ENCODE peak calls at places on chromosomes 5 and 9, in nine cellular contexts. R is fibroblast of villous mesenchyme; E is mucosa of gallbladder; K is neural crest cell; Z is GM06990; H is H4; S is body of pancreas; J is activated CD8-positive, alpha-beta T cell treated with anti-CD3 and anti-CD28 coated beads, Interleukin-2, amount 10 ng/mL, durations not matched to agents 7 days and 5 days; Y is effector memory CD8-positive, alpha-beta T cell. I is an unnamed sample.

GRCh38 chr9:124381073-124381945 is 33.9 kb downstream of the PSMB7 start:
- DNase-seq in Y (no peak), H (no peak), Z (no peak), K (no peak), J (no peak), R (peak), S (no peak), E (no peak), I (no peak)

GRCh38 chr5:169116961-169117461 is 183.9 kb downstream of the SLIT3 start:
- DNase-seq in S (no peak), Z (no peak), H (no peak), K (no peak), R (no peak), Y (no peak), E (no peak), J (no peak), I (no peak)

GRCh38 chr5:79843450-79844388 is 147.3 kb downstream of the MTX3 start:
- DNase-seq in K (no peak), S (no peak), E (no peak), Y (no peak), Z (no peak), H (no peak), R (no peak), J (no peak), I (no peak)

GRCh38 chr5:122286547-122286946 is 25.5 kb upstream of the SNCAIP start:
- DNase-seq in S (no peak), K (no peak), E (no peak), H (no peak), R (no peak), Y (no peak), J (no peak), Z (no peak), I (no peak)

GRCh38 chr9:89431930-89432725 is 65.8 kb downstream of the SEMA4D start:
- DNase-seq in Y (no peak), E (no peak), Z (no peak), H (no peak), K (no peak), S (no peak), R (no peak), J (no peak), I (no peak)

GRCh38 chr5:42840279-42840678 is 28.6 kb upstream of the SELENOP start:
- DNase-seq in R (peak), Z (no peak), H (peak), S (peak), J (no peak), E (peak), Y (no peak), K (no peak), I (peak)

GRCh38 chr9:34123682-34124081 is 2.8 kb downstream of the DCAF12 start:
- DNase-seq in Y (no peak), R (no peak), H (no peak), E (peak), Z (peak), J (peak), S (no peak), K (no peak), I (peak)

GRCh38 chr5:133071983-133072531 is 20.2 kb downstream of the HSPA4 start:
- DNase-seq in Z (no peak), Y (no peak), R (no peak), H (no peak), E (no peak), S (no peak), K (no peak), J (no peak), I (no peak)

GRCh38 chr9:108150736-108151135 is 661.2 kb upstream of the KLF4 start:
- DNase-seq in Y (no peak), R (peak), K (no peak), J (no peak), S (no peak), H (no peak), E (no peak), Z (no peak), I (no peak)

GRCh38 chr5:64458948-64459347 is 46.9 kb upstream of the RGS7BP start:
- DNase-seq in K (no peak), E (no peak), S (no peak), Y (no peak), R (no peak), J (no peak), Z (no peak), H (no peak), I (no peak)

GRCh38 chr5:84779206-84779605 is 394.5 kb upstream of the EDIL3 start:
- DNase-seq in H (no peak), S (no peak), Y (no peak), R (no peak), E (no peak), K (no peak), Z (no peak), J (no peak), I (no peak)

GRCh38 chr9:16030513-16031185 is 477.8 kb downstream of the CCDC171 start:
- DNase-seq in E (no peak), J (peak), S (no peak), R (peak), Z (peak), H (peak), K (no peak), Y (no peak), I (no peak)

GRCh38 chr5:10250804-10251276 is 760 bp downstream of the CCT5 start:
- DNase-seq in E (no peak), S (no peak), R (peak), K (no peak), Z (no peak), J (peak), H (no peak), Y (peak), I (no peak)

GRCh38 chr5:153816870-153817269 is 221.8 kb downstream of the FAM114A2 start:
- DNase-seq in J (no peak), K (no peak), S (no peak), Z (no peak), H (no peak), R (peak), E (no peak), Y (no peak), I (no peak)

GRCh38 chr5:149895416-149896345 is 48.9 kb downstream of the PDE6A start:
- DNase-seq in Z (no peak), H (no peak), K (no peak), Y (no peak), S (no peak), R (peak), J (no peak), E (no peak), I (no peak)

GRCh38 chr5:175851727-175852126 is 19.7 kb upstream of the CPLX2 start:
- DNase-seq in R (no peak), E (no peak), Y (no peak), J (no peak), S (no peak), H (no peak), K (no peak), Z (no peak), I (no peak)

GRCh38 chr5:16913840-16914435 is 22.1 kb downstream of the MYO10 start:
- DNase-seq in E (no peak), R (no peak), S (peak), J (no peak), Y (no peak), K (no peak), H (no peak), Z (no peak), I (peak)

GRCh38 chr5:73705364-73705763 is 79.4 kb downstream of the ARHGEF28 start:
- DNase-seq in R (no peak), H (no peak), E (no peak), S (no peak), Y (no peak), J (no peak), Z (no peak), K (no peak), I (no peak)

GRCh38 chr5:172553838-172554344 is 87.2 kb upstream of the NEURL1B start:
- DNase-seq in J (no peak), H (no peak), E (no peak), S (no peak), Y (no peak), K (no peak), R (no peak), Z (no peak), I (no peak)

GRCh38 chr9:97280755-97281330 is 26.6 kb upstream of the CCDC180 start:
- DNase-seq in J (no peak), K (no peak), H (no peak), Y (no peak), S (no peak), E (no peak), Z (no peak), R (no peak), I (no peak)

GRCh38 chr5:67619235-67619634 is 422.6 kb upstream of the CD180 start:
- DNase-seq in H (no peak), S (no peak), K (no peak), J (no peak), R (no peak), Z (no peak), Y (no peak), E (no peak), I (no peak)

GRCh38 chr9:109793196-109793595 is 13.2 kb downstream of the PALM2AKAP2 start:
- DNase-seq in Z (no peak), R (peak), S (no peak), Y (no peak), H (peak), J (no peak), K (no peak), E (no peak), I (no peak)

GRCh38 chr5:42951169-42951846 is 88.8 kb downstream of the ANXA2R start:
- DNase-seq in J (peak), R (peak), Z (peak), S (no peak), K (no peak), H (no peak), E (peak), Y (peak), I (peak)

GRCh38 chr5:134177197-134178171 is 734 bp upstream of the SKP1 start:
- DNase-seq in E (peak), S (peak), K (no peak), J (no peak), Z (peak), H (peak), Y (no peak), R (peak), I (peak)

GRCh38 chr5:50709471-50709870 is 43.0 kb downstream of the PARP8 start:
- DNase-seq in E (no peak), Y (no peak), K (no peak), S (no peak), H (no peak), R (peak), J (no peak), Z (peak), I (no peak)

GRCh38 chr5:134101686-134102439 is 12.6 kb upstream of the TCF7 start:
- DNase-seq in Y (peak), R (no peak), K (peak), S (peak), E (no peak), J (peak), H (no peak), Z (peak), I (peak)

GRCh38 chr5:72065751-72066255 is 41.5 kb upstream of the MAP1B start:
- DNase-seq in H (no peak), R (peak), K (peak), E (no peak), Z (no peak), S (no peak), J (no peak), Y (no peak), I (no peak)

GRCh38 chr5:109334056-109334455 is 75.7 kb downstream of the PJA2 start:
- DNase-seq in K (no peak), Y (no peak), S (no peak), J (no peak), E (no peak), R (no peak), Z (no peak), H (no peak), I (no peak)

GRCh38 chr9:5500441-5501235 is 9.7 kb upstream of the PDCD1LG2 start:
- DNase-seq in E (peak), H (peak), J (no peak), R (peak), S (no peak), Z (no peak), K (no peak), Y (no peak), I (no peak)

GRCh38 chr5:169944922-169945675 is 35.2 kb downstream of the INSYN2B start:
- DNase-seq in Y (no peak), R (no peak), S (no peak), H (no peak), J (no peak), Z (no peak), K (no peak), E (no peak), I (no peak)

GRCh38 chr5:5014836-5015235 is 125.3 kb upstream of the ADAMTS16 start:
- DNase-seq in E (no peak), S (no peak), Y (no peak), Z (no peak), K (no peak), H (peak), J (no peak), R (no peak), I (no peak)

GRCh38 chr9:91914937-91915336 is 35.1 kb downstream of the ROR2 start:
- DNase-seq in R (no peak), Y (no peak), K (no peak), Z (no peak), J (no peak), H (no peak), S (no peak), E (no peak), I (no peak)

GRCh38 chr5:36152324-36153298 is 700 bp downstream of the SKP2 start:
- DNase-seq in J (peak), R (peak), H (no peak), S (no peak), E (no peak), K (no peak), Y (no peak), Z (no peak), I (no peak)

GRCh38 chr5:124887223-124887622 is 140.8 kb upstream of the ZNF608 start:
- DNase-seq in R (no peak), J (no peak), K (no peak), S (no peak), Y (no peak), H (no peak), E (no peak), Z (no peak), I (no peak)

GRCh38 chr5:171907731-171908343 is 98.6 kb downstream of the FBXW11 start:
- DNase-seq in Z (no peak), J (peak), Y (peak), H (peak), R (peak), E (peak), S (peak), K (peak), I (peak)

GRCh38 chr5:82168294-82168693 is 109.9 kb downstream of the RPS23 start:
- DNase-seq in Z (no peak), Y (no peak), J (no peak), S (no peak), R (peak), E (no peak), H (no peak), K (no peak), I (no peak)

GRCh38 chr5:108238461-108238860 is 143.4 kb downstream of the FBXL17 start:
- DNase-seq in R (no peak), K (no peak), J (no peak), H (no peak), E (no peak), Z (no peak), Y (no peak), S (no peak), I (no peak)

GRCh38 chr5:137838976-137839375 is 28.7 kb upstream of the MYOT start:
- DNase-seq in S (no peak), Y (no peak), Z (no peak), K (no peak), H (no peak), R (no peak), J (no peak), E (no peak), I (no peak)

GRCh38 chr9:27499481-27499880 is 24.6 kb upstream of the IFNK start:
- DNase-seq in Y (no peak), J (no peak), Z (no peak), R (peak), E (no peak), S (no peak), K (no peak), H (peak), I (no peak)

GRCh38 chr5:142422426-142422825 is 97.6 kb upstream of the SPRY4 start:
- DNase-seq in R (peak), Z (no peak), E (no peak), K (no peak), Y (no peak), J (no peak), S (no peak), H (no peak), I (no peak)

I was measured in stomach.